ENCODE peak calls at places on chromosomes 7 and 10, in four cellular contexts. One of them, this sample, is unnamed. For H3K9me3, the result is how much of the 10 kb centered on the place peaks cover.

GRCh38 chr10:34813626-34814227 is 1.4 kb downstream of the PARD3 start:
- DNase-seq in spleen: peak
- DNase-seq in left ventricle myocardium inferior: no peak
- DNase-seq in OCI-LY7: no peak
- DNase-seq in this sample: peak

GRCh38 chr7:78115876-78116275 is 317.3 kb downstream of the PHTF2 start:
- DNase-seq in left ventricle myocardium inferior: no peak
- DNase-seq in OCI-LY7: no peak
- DNase-seq in spleen: no peak
- DNase-seq in this sample: no peak

GRCh38 chr10:65166272-65166671 is 1645.1 kb downstream of the REEP3 start:
- DNase-seq in spleen: no peak
- DNase-seq in left ventricle myocardium inferior: no peak
- DNase-seq in OCI-LY7: no peak
- DNase-seq in this sample: no peak

GRCh38 chr10:72862957-72863356 is 30.6 kb upstream of the OIT3 start:
- DNase-seq in spleen: no peak
- DNase-seq in OCI-LY7: no peak
- DNase-seq in left ventricle myocardium inferior: no peak
- DNase-seq in this sample: no peak

GRCh38 chr7:28407643-28408042 is 4.7 kb upstream of the CREB5 start:
- DNase-seq in spleen: no peak
- DNase-seq in OCI-LY7: no peak
- DNase-seq in left ventricle myocardium inferior: no peak
- DNase-seq in this sample: peak

GRCh38 chr10:131935260-131935659 is 34.5 kb downstream of the PPP2R2D start:
- DNase-seq in OCI-LY7: no peak
- DNase-seq in spleen: peak
- DNase-seq in left ventricle myocardium inferior: no peak
- DNase-seq in this sample: no peak

GRCh38 chr7:140594131-140594691 is 46.4 kb downstream of the DENND2A start:
- DNase-seq in left ventricle myocardium inferior: peak
- DNase-seq in OCI-LY7: no peak
- DNase-seq in spleen: peak
- DNase-seq in this sample: no peak

GRCh38 chr7:151755131-151755787 is 121.7 kb downstream of the PRKAG2 start:
- DNase-seq in spleen: no peak
- DNase-seq in left ventricle myocardium inferior: peak
- DNase-seq in OCI-LY7: no peak
- DNase-seq in this sample: peak

GRCh38 chr7:100568936-100569844 is 4.5 kb downstream of the SAP25 start:
- DNase-seq in left ventricle myocardium inferior: no peak
- DNase-seq in spleen: peak
- DNase-seq in OCI-LY7: peak
- DNase-seq in this sample: peak

GRCh38 chr10:75660833-75661232 is 229.4 kb downstream of the LRMDA start:
- DNase-seq in left ventricle myocardium inferior: no peak
- DNase-seq in spleen: no peak
- DNase-seq in OCI-LY7: no peak
- DNase-seq in this sample: no peak

GRCh38 chr7:140923358-140924006 is 1.2 kb downstream of the BRAF start:
- DNase-seq in spleen: no peak
- DNase-seq in OCI-LY7: peak
- DNase-seq in left ventricle myocardium inferior: no peak
- DNase-seq in this sample: peak

GRCh38 chr7:94154858-94155257 is 150.7 kb upstream of the BET1 start:
- DNase-seq in spleen: no peak
- DNase-seq in OCI-LY7: peak
- DNase-seq in left ventricle myocardium inferior: no peak
- DNase-seq in this sample: no peak

GRCh38 chr10:62794306-62794705 is 10.2 kb upstream of the ADO start:
- DNase-seq in left ventricle myocardium inferior: no peak
- DNase-seq in OCI-LY7: no peak
- DNase-seq in spleen: no peak
- DNase-seq in this sample: no peak

GRCh38 chr7:50481867-50482266 is 31.7 kb upstream of the FIGNL1 start:
- DNase-seq in OCI-LY7: no peak
- DNase-seq in left ventricle myocardium inferior: no peak
- DNase-seq in spleen: peak
- DNase-seq in this sample: no peak

GRCh38 chr7:5693529-5693928 is 87.9 kb downstream of the RNF216 start:
- DNase-seq in OCI-LY7: peak
- DNase-seq in left ventricle myocardium inferior: no peak
- DNase-seq in spleen: peak
- DNase-seq in this sample: peak

GRCh38 chr7:24318326-24318725 is 34.3 kb downstream of the NPY start:
- DNase-seq in spleen: no peak
- DNase-seq in left ventricle myocardium inferior: no peak
- DNase-seq in OCI-LY7: peak
- DNase-seq in this sample: no peak

GRCh38 chr10:107542607-107543006 is 378.1 kb upstream of the SORCS1 start:
- DNase-seq in left ventricle myocardium inferior: no peak
- DNase-seq in OCI-LY7: no peak
- DNase-seq in spleen: no peak
- DNase-seq in this sample: no peak

GRCh38 chr7:51629206-51629605 is 312.6 kb upstream of the COBL start:
- DNase-seq in spleen: no peak
- DNase-seq in left ventricle myocardium inferior: no peak
- DNase-seq in OCI-LY7: no peak
- DNase-seq in this sample: no peak

GRCh38 chr10:73650537-73651331 is 5.1 kb downstream of the SYNPO2L start:
- DNase-seq in OCI-LY7: no peak
- DNase-seq in left ventricle myocardium inferior: peak
- DNase-seq in spleen: no peak
- DNase-seq in this sample: peak

GRCh38 chr10:4088354-4089066 is 303.5 kb upstream of the KLF6 start:
- DNase-seq in OCI-LY7: no peak
- DNase-seq in left ventricle myocardium inferior: no peak
- DNase-seq in spleen: no peak
- DNase-seq in this sample: no peak

GRCh38 chr7:15439853-15440252 is 122.0 kb downstream of the AGMO start:
- DNase-seq in left ventricle myocardium inferior: no peak
- DNase-seq in OCI-LY7: no peak
- DNase-seq in spleen: no peak
- DNase-seq in this sample: no peak

GRCh38 chr7:116138202-116138801 is 72.0 kb upstream of the TES start:
- DNase-seq in left ventricle myocardium inferior: no peak
- DNase-seq in spleen: no peak
- DNase-seq in OCI-LY7: peak
- DNase-seq in this sample: peak

GRCh38 chr7:131170440-131171105 is 157.1 kb upstream of the MKLN1 start:
- DNase-seq in spleen: no peak
- DNase-seq in left ventricle myocardium inferior: no peak
- DNase-seq in OCI-LY7: no peak
- DNase-seq in this sample: peak

GRCh38 chr7:37162106-37162505 is 286.6 kb downstream of the ELMO1 start:
- DNase-seq in OCI-LY7: no peak
- DNase-seq in spleen: no peak
- DNase-seq in left ventricle myocardium inferior: no peak
- DNase-seq in this sample: no peak

GRCh38 chr10:55024718-55025117 is 223.7 kb upstream of the PCDH15 start:
- DNase-seq in left ventricle myocardium inferior: no peak
- DNase-seq in spleen: no peak
- DNase-seq in OCI-LY7: no peak
- DNase-seq in this sample: peak

DNA sequence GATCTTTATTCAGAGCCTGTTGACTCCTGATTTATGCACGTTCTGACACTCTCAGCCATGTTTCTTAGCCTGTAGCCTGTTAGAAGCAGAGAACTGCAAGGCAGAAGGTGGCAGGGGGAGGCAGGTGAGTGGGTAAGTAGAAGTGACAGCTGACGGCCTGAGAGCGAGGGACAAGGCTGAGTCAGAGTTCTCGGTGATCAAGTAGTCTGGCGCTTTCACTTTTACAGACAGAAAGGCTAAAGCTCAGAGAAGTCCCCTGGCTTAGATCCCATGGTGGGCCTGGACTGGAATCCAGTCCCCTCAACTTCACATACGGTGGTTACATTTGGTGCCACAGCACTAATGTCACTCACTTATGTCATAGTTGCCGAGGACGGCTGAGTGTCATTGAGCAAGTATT is 139.0 kb downstream of the TACC2 start:
- DNase-seq in left ventricle myocardium inferior: no peak
- DNase-seq in OCI-LY7: no peak
- DNase-seq in spleen: no peak
- DNase-seq in this sample: peak
- H3K4me3 ChIP-seq in left ventricle myocardium inferior: peak
- H3K4me3 ChIP-seq in OCI-LY7: no peak
- H3K4me3 ChIP-seq in spleen: no peak
- H3K4me3 ChIP-seq in this sample: no peak

GRCh38 chr7:159098424-159098786 is 46.3 kb downstream of the VIPR2 start:
- DNase-seq in OCI-LY7: no peak
- DNase-seq in spleen: peak
- DNase-seq in left ventricle myocardium inferior: no peak
- DNase-seq in this sample: no peak

GRCh38 chr7:159097661-159098423 is 46.8 kb downstream of the VIPR2 start:
- DNase-seq in spleen: peak
- DNase-seq in OCI-LY7: no peak
- DNase-seq in left ventricle myocardium inferior: no peak
- DNase-seq in this sample: no peak

GRCh38 chr7:159099711-159100231 is 44.9 kb downstream of the VIPR2 start:
- DNase-seq in left ventricle myocardium inferior: peak
- DNase-seq in spleen: peak
- DNase-seq in OCI-LY7: no peak
- DNase-seq in this sample: no peak

GRCh38 chr7:159098795-159099194 is 45.9 kb downstream of the VIPR2 start:
- DNase-seq in OCI-LY7: no peak
- DNase-seq in left ventricle myocardium inferior: no peak
- DNase-seq in spleen: peak
- DNase-seq in this sample: no peak

DNA sequence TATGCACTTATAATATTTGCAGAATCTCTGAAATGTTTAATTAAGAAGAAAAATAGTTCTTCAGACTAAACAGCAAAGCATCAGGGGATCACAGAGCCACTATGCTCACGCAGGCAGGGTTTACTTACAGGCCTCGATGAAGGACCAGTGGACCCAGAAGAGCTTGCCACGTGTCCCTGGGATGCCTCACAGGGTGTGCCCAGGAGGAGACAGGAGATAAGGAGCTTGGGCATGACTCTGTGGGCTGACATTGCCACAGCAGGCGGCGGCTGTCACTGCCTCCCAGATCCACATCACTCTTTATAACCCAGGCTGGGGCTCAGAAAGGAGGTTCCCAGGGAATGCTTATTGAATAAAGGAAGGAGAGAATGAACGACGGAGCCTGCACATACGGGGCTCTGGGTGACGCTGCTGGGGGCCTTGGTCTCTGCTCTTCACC is 45.4 kb downstream of the VIPR2 start:
- DNase-seq in spleen: no peak
- DNase-seq in left ventricle myocardium inferior: no peak
- DNase-seq in OCI-LY7: no peak
- DNase-seq in this sample: no peak
- H3K27ac ChIP-seq in spleen: no peak
- H3K27ac ChIP-seq in left ventricle myocardium inferior: peak
- H3K27ac ChIP-seq in OCI-LY7: no peak
- H3K27ac ChIP-seq in this sample: no peak

DNA sequence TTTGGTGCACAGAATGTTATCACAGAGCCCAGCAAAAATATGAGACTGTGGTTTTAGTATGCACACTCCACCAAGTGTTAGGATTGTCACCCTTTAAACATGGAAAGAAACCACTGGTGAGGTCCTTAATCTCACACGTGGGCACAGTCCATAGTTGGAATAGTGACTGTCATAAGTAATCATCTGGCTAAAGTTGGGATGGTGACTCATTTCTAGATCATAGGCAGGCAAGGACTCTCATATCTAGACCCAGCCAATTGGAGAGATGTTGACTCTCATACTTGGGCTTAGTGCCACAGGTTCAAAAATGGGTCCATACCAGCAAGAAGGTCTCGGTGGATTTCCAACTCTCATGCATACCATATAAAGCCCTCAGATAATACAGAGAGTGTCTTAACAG is 39.6 kb upstream of the ZNF680 start:
- DNase-seq in OCI-LY7: no peak
- DNase-seq in spleen: no peak
- DNase-seq in left ventricle myocardium inferior: no peak
- DNase-seq in this sample: peak
- H3K9me3 ChIP-seq in OCI-LY7: under half
- H3K9me3 ChIP-seq in spleen: under half
- H3K9me3 ChIP-seq in left ventricle myocardium inferior: under half
- H3K9me3 ChIP-seq in this sample: under half

DNA sequence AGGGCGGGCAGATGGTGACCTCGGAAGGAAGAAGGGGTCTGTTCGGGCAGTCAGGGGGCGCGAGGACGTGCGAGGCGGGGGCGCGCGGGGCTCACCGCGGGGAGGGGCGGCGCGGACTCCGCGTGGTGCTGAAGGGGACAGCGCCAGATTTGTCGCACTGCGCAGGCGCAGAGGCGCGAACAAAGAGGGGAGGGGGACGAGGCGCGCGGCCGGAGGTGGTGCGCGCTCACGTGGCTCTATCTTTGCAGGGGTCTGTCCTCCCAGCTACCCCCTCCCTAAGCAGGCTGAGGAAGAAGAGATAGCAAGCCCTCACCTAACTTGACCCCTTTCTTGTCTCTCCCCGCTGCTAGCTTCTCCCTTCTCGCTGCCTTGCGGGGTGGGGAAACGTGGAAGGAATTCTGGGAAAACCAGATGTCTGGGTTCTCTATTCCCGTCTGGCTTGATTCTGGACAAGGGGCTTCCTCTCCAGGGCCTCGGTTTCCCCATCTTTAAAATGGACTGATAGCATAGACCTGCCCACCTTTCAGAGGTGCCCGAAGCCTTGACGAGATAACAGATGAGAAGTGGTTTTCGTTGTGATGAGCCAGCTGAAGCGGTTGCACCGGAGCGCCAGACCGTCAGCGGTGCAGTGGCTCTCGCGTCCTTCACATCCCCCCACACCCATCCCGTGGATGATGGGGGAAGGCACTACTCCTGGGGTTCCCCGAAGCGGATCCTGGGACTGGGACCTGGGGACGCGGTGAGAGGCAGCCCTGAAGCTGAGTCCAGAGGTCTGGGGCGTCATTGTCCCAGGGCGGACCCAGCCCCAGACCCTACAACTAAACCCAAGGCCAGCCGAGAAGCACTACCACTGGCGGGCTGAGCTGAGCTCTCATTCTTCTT is 834 bp upstream of the FBXL15 start:
- DNase-seq in left ventricle myocardium inferior: peak
- DNase-seq in OCI-LY7: peak
- DNase-seq in spleen: peak
- DNase-seq in this sample: peak
- H3K4me3 ChIP-seq in left ventricle myocardium inferior: peak
- H3K4me3 ChIP-seq in OCI-LY7: peak
- H3K4me3 ChIP-seq in spleen: peak
- H3K4me3 ChIP-seq in this sample: peak

GRCh38 chr10:101495324-101495925 is 92.6 kb downstream of the POLL start:
- DNase-seq in OCI-LY7: peak
- DNase-seq in left ventricle myocardium inferior: no peak
- DNase-seq in spleen: no peak
- DNase-seq in this sample: peak
- H3K27ac ChIP-seq in OCI-LY7: no peak
- H3K27ac ChIP-seq in left ventricle myocardium inferior: no peak
- H3K27ac ChIP-seq in spleen: no peak
- H3K27ac ChIP-seq in this sample: no peak